ENCODE peak calls at places on chromosome 4, in four cellular contexts. G is NB4, K is prostate gland, Z is GM10248. P is an unnamed sample.
A peak's percentile ranks its signal among the peaks of the same experiment; 100 is the strongest.

GRCh38 chr4:67204441-67204840 is 340.9 kb downstream of the CENPC start:
- DNase-seq in G (peak; percentile 63), K (no peak), Z (no peak), P (no peak)

GRCh38 chr4:37812713-37813112 is 13.8 kb upstream of the PGM2 start:
- DNase-seq in G (no peak), K (no peak), Z (no peak), P (no peak)

GRCh38 chr4:186345184-186345583 is 79.2 kb downstream of the F11 start:
- DNase-seq in G (no peak), K (no peak), Z (no peak), P (no peak)

GRCh38 chr4:111359602-111360001 is 736.7 kb upstream of the PITX2 start:
- DNase-seq in G (no peak), K (no peak), Z (no peak), P (no peak)

GRCh38 chr4:173488074-173488473 is 42.0 kb downstream of the HAND2 start:
- DNase-seq in G (no peak), K (no peak), Z (no peak), P (no peak)

GRCh38 chr4:168743576-168743975 is 246.7 kb downstream of the PALLD start:
- DNase-seq in G (no peak), K (no peak), Z (no peak), P (no peak)

GRCh38 chr4:135319685-135320084 is 1118.1 kb upstream of the PABPC4L start:
- DNase-seq in G (no peak), K (no peak), Z (no peak), P (no peak)

GRCh38 chr4:38943355-38943754 is 75.7 kb downstream of the FAM114A1 start:
- DNase-seq in G (no peak), K (peak; percentile 12), Z (no peak), P (peak; percentile 76)

GRCh38 chr4:153222790-153223417 is 18.7 kb downstream of the TRIM2 start:
- DNase-seq in G (peak; percentile 55), K (peak; percentile 55), Z (peak; percentile 66), P (peak; percentile 67)

GRCh38 chr4:176588436-176588835 is 204.3 kb downstream of the VEGFC start:
- DNase-seq in G (no peak), K (no peak), Z (no peak), P (no peak)

GRCh38 chr4:27703771-27704170 is 843.1 kb downstream of the STIM2 start:
- DNase-seq in G (no peak), K (no peak), Z (no peak), P (no peak)

GRCh38 chr4:5979981-5980380 is 38.2 kb downstream of the C4orf50 start:
- DNase-seq in G (peak; percentile 37), K (no peak), Z (no peak), P (peak; percentile 91)

GRCh38 chr4:22264261-22264660 is 251.6 kb downstream of the ADGRA3 start:
- DNase-seq in G (no peak), K (no peak), Z (no peak), P (no peak)

GRCh38 chr4:7103599-7104365 is 35.9 kb upstream of the GRPEL1 start:
- DNase-seq in G (no peak), K (no peak), Z (no peak), P (peak; percentile 40)

GRCh38 chr4:138217567-138217966 is 24.6 kb downstream of the SLC7A11 start:
- DNase-seq in G (no peak), K (no peak), Z (no peak), P (no peak)

GRCh38 chr4:168859888-168860694 is 150.0 kb downstream of the CBR4 start:
- DNase-seq in G (no peak), K (no peak), Z (peak; percentile 54), P (no peak)

GRCh38 chr4:52157641-52158316 is 106.7 kb downstream of the SPATA18 start:
- DNase-seq in G (no peak), K (no peak), Z (no peak), P (no peak)

GRCh38 chr4:114563536-114564315 is 34.9 kb upstream of the UGT8 start:
- DNase-seq in G (peak; percentile 36), K (no peak), Z (no peak), P (no peak)

GRCh38 chr4:23763559-23763958 is 126.3 kb downstream of the PPARGC1A start:
- DNase-seq in G (no peak), K (no peak), Z (no peak), P (no peak)

GRCh38 chr4:166078956-166079355 is 205.9 kb downstream of the TLL1 start:
- DNase-seq in G (peak; percentile 3), K (no peak), Z (no peak), P (no peak)

GRCh38 chr4:176875026-176875425 is 82.3 kb upstream of the VEGFC start:
- DNase-seq in G (no peak), K (no peak), Z (no peak), P (no peak)

GRCh38 chr4:173176010-173176409 is 7.4 kb downstream of the GALNT7 start:
- DNase-seq in G (no peak), K (no peak), Z (no peak), P (no peak)

GRCh38 chr4:113823291-113823659 is 61.7 kb upstream of the CAMK2D start:
- DNase-seq in G (peak; percentile 43), K (no peak), Z (peak; percentile 26), P (no peak)

GRCh38 chr4:143289370-143289769 is 47.3 kb upstream of the GAB1 start:
- DNase-seq in G (no peak), K (no peak), Z (no peak), P (no peak)

GRCh38 chr4:13986533-13986932 is 359.0 kb upstream of the BOD1L1 start:
- DNase-seq in G (no peak), K (no peak), Z (no peak), P (no peak)

GRCh38 chr4:23932935-23933334 is 43.1 kb upstream of the PPARGC1A start:
- DNase-seq in G (no peak), K (no peak), Z (no peak), P (no peak)

GRCh38 chr4:83075696-83076095 is 38.8 kb downstream of the PLAC8 start:
- DNase-seq in G (no peak), K (no peak), Z (no peak), P (no peak)

GRCh38 chr4:4990329-4990728 is 28.9 kb downstream of the CYTL1 start:
- DNase-seq in G (no peak), K (no peak), Z (no peak), P (no peak)

GRCh38 chr4:107913283-107913899 is 18.0 kb upstream of the CYP2U1 start:
- DNase-seq in G (peak; percentile 64), K (peak; percentile 69), Z (peak; percentile 25), P (peak; percentile 42)

GRCh38 chr4:37652747-37653527 is 33.2 kb downstream of the RELL1 start:
- DNase-seq in G (no peak), K (no peak), Z (no peak), P (no peak)

GRCh38 chr4:105146286-105147219 is at the start of gene TET2:
- DNase-seq in G (peak; percentile 88), K (peak; percentile 79), Z (peak; percentile 89), P (peak; percentile 86)

GRCh38 chr4:107843394-107843793 is 18.7 kb downstream of the SGMS2 start:
- DNase-seq in G (no peak), K (no peak), Z (no peak), P (no peak)

GRCh38 chr4:60034371-60034770 is 1165.8 kb upstream of the ADGRL3 start:
- DNase-seq in G (no peak), K (no peak), Z (no peak), P (no peak)

GRCh38 chr4:48329976-48330375 is 11.4 kb upstream of the SLAIN2 start:
- DNase-seq in G (no peak), K (no peak), Z (no peak), P (no peak)

GRCh38 chr4:128840711-128841318 is 31.3 kb downstream of the JADE1 start:
- DNase-seq in G (no peak), K (no peak), Z (no peak), P (no peak)

GRCh38 chr4:163544407-163545038 is 50.0 kb downstream of the TMA16 start:
- DNase-seq in G (peak; percentile 66), K (peak; percentile 25), Z (peak; percentile 77), P (peak; percentile 76)

GRCh38 chr4:145148980-145149379 is 31.4 kb downstream of the OTUD4 start:
- DNase-seq in G (no peak), K (no peak), Z (no peak), P (no peak)

GRCh38 chr4:145154573-145154972 is 25.8 kb downstream of the OTUD4 start:
- DNase-seq in G (no peak), K (no peak), Z (peak; percentile 26), P (peak; percentile 21)

GRCh38 chr4:145155268-145155870 is 25.0 kb downstream of the OTUD4 start:
- DNase-seq in G (no peak), K (no peak), Z (no peak), P (no peak)

GRCh38 chr4:145153181-145153903 is 27.0 kb downstream of the OTUD4 start:
- DNase-seq in G (no peak), K (no peak), Z (no peak), P (no peak)

DNA sequence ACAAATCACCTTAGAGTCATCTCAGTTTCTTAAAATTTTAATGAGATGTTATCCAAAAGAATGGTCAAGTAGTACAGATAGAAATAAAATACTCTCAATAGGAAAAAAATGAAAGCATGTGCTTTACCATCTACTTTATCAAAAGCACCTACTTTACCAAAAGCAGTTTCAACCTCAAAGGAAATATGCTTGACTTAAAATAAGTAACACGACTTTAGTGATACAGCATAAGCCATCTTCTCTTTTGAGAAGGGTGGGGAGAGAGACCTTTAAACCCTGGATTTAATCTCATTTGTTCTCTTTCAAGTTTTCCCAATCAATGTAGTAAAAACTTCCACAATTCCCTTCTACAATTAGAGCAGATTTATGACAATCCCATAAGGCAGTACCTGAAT is 26.5 kb downstream of the OTUD4 start:
- DNase-seq in G (no peak), K (no peak), Z (no peak), P (no peak)
- TF ChIP-seq CTCF in G (no peak), K (no peak), Z (no peak), P (no peak)

GRCh38 chr4:140637836-140638235 is 69.1 kb upstream of the UCP1 start:
- DNase-seq in G (peak; percentile 58), K (no peak), Z (peak; percentile 56), P (peak; percentile 42)
- TF ChIP-seq CTCF in G (peak; percentile 57), K (peak; percentile 21), Z (peak; percentile 61), P (peak; percentile 67)

DNA sequence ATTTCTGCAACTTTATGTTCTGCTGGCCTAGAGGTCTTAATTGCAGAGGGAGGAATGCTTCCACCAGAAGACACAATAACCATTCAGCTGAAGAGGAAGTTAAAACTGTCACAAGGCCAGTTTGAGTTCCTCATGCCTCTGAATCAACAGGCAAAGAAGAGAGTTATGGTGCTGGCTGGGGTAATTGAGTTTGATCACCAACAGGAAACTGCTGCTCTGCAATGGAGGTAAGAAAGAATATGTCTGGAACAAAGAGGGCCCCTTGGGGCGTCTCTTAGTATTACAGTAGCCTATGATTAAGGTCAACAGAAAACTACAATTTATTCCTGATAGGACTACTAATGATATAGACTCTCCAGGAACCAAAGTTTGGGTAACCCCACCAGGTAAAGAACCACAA is 744.0 kb downstream of the FSTL5 start:
- DNase-seq in G (peak; percentile 59), K (no peak), Z (no peak), P (peak; percentile 55)
- TF ChIP-seq CTCF in G (no peak), K (no peak), Z (no peak), P (peak; percentile 56)

DNA sequence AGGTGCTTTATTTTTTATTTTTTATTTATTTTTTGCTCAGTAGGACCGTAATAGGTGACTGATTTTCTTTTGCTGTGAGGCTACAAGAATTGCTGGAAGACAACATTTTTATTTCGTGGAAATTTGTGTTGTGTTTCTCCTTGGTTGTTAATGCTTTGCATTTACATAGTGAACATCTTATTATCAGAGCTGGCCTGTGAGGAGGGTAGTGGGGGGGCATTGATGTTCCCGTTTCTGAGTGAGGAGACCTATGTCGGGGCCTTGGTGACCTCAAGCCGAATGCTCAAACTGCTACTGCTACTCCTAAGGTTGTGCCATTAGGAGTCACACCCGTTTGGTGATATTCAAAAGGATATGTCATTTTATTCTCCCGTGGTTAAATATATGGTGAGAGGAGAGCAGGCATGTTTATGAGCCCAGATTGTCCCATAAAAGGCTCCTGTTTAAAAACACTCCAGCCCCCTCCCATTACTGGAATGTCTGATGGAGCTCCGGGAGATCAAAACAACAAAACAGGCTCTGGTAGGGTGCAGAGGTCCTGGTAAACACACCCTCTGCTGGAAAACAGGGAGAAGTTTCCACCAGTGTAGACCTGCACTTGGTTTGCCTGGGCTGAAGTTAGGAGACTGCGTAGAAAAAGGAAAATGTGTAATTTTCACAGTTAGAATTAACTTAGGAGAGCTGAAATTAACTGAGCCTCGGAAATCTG is 5.6 kb downstream of the PDGFRA start:
- DNase-seq in G (no peak), K (no peak), Z (no peak), P (no peak)
- TF ChIP-seq CTCF in G (no peak), K (no peak), Z (no peak), P (peak; percentile 37)

P was measured in BE2C.